ENCODE peak calls at places on chromosome 19, in nine cellular contexts. Q is SHP77 treated with DMSO at 0.1 percent for 48 hours; Z is PC-3; G is activated CD4-positive, alpha-beta T cell treated with anti-CD3 and anti-CD28 coated beads, Interleukin-2, amount 50 U/mL, for 24 hours; H is activated naive CD4-positive, alpha-beta T cell treated with anti-CD3 and anti-CD28 coated beads for 36 hours; D is stomach; J is brain pericyte; R is brain microvascular endothelial cell; L is cerebellum. P is an unnamed sample.

GRCh38 chr19:18674616-18675015 is 8.9 kb upstream of the CRTC1 start:
- DNase-seq in Z (peak; percentile 27), L (peak; percentile 69), Q (no peak), G (no peak), H (no peak), J (no peak), R (no peak), D (no peak), P (no peak)

GRCh38 chr19:46133101-46133627 is 8.7 kb upstream of the IGFL3 start:
- DNase-seq in D (no peak), H (no peak), Q (peak; percentile 75), L (no peak), Z (peak; percentile 58), J (peak; percentile 15), R (peak; percentile 85), G (no peak), P (no peak)

GRCh38 chr19:28103916-28104315 is 1109.0 kb downstream of the UQCRFS1 start:
- DNase-seq in Q (no peak), R (no peak), J (no peak), H (no peak), G (no peak), Z (no peak), D (no peak), L (peak; percentile 7), P (no peak)

GRCh38 chr19:55483681-55484361 is 1.2 kb upstream of the NAT14 start:
- DNase-seq in Q (no peak), G (no peak), Z (no peak), R (no peak), H (no peak), J (no peak), D (no peak), L (no peak), P (no peak)

GRCh38 chr19:18046066-18046718 is 38.2 kb downstream of the ARRDC2 start:
- DNase-seq in Z (peak; percentile 92), D (peak; percentile 47), Q (no peak), G (no peak), H (peak; percentile 36), J (no peak), R (peak; percentile 59), L (no peak), P (no peak)

GRCh38 chr19:572891-573825 is 762 bp downstream of the BSG start:
- DNase-seq in G (no peak), J (no peak), L (peak; percentile 47), R (peak; percentile 45), Z (peak; percentile 47), D (peak; percentile 57), Q (no peak), H (peak; percentile 40), P (peak; percentile 59)

GRCh38 chr19:1483067-1483978 is 4.3 kb upstream of the C19orf25 start:
- DNase-seq in D (no peak), J (no peak), Z (no peak), R (no peak), H (no peak), Q (no peak), L (no peak), G (no peak), P (no peak)

GRCh38 chr19:4647676-4648644 is 8.6 kb downstream of the TNFAIP8L1 start:
- DNase-seq in J (no peak), D (no peak), H (no peak), G (no peak), Q (no peak), Z (no peak), R (peak; percentile 43), L (peak; percentile 38), P (no peak)

GRCh38 chr19:2722541-2723344 is 1.6 kb upstream of the DIRAS1 start:
- DNase-seq in R (peak; percentile 67), D (peak; percentile 78), J (peak; percentile 29), L (peak; percentile 88), H (no peak), G (no peak), Z (peak; percentile 54), Q (no peak), P (no peak)

GRCh38 chr19:38975861-38976271 is 324 bp upstream of the FBXO17 start:
- DNase-seq in Q (no peak), H (no peak), R (no peak), D (no peak), J (no peak), L (no peak), G (no peak), Z (no peak), P (no peak)

GRCh38 chr19:5690955-5691204 is 785 bp downstream of the RPL36 start:
- DNase-seq in J (no peak), G (no peak), R (no peak), H (no peak), Z (no peak), Q (no peak), L (no peak), D (no peak), P (no peak)

GRCh38 chr19:3580156-3580955 is 4.9 kb upstream of the GIPC3 start:
- DNase-seq in Q (no peak), H (no peak), Z (peak; percentile 69), R (peak; percentile 94), G (no peak), J (peak; percentile 58), L (no peak), D (no peak), P (peak; percentile 40)

GRCh38 chr19:45444318-45445041 is 20.8 kb upstream of the ERCC1 start:
- DNase-seq in L (peak; percentile 84), Q (peak; percentile 44), H (peak; percentile 67), D (peak; percentile 95), G (peak; percentile 56), R (peak; percentile 88), Z (peak; percentile 75), J (no peak), P (peak; percentile 96)

GRCh38 chr19:33125929-33126388 is 6.0 kb upstream of the WDR88 start:
- DNase-seq in L (peak; percentile 79), R (peak; percentile 31), Z (peak; percentile 58), Q (peak; percentile 20), G (peak; percentile 47), J (no peak), H (peak; percentile 69), D (peak; percentile 54), P (peak; percentile 83)

GRCh38 chr19:5138606-5139594 is 170.0 kb downstream of the KDM4B start:
- DNase-seq in G (peak; percentile 65), D (peak; percentile 56), R (peak; percentile 94), J (peak; percentile 17), Z (peak; percentile 57), L (no peak), H (peak; percentile 94), Q (no peak), P (no peak)

GRCh38 chr19:41397086-41398041 is at the start of the genes BCKDHA and EXOSC5:
- DNase-seq in H (peak; percentile 100), R (peak; percentile 100), D (peak; percentile 100), Z (peak; percentile 98), Q (peak; percentile 98), G (peak; percentile 99), J (peak; percentile 99), L (peak; percentile 98), P (peak; percentile 100)

GRCh38 chr19:16778796-16779411 is 50.3 kb upstream of the SIN3B start:
- DNase-seq in L (peak; percentile 27), Z (peak; percentile 78), G (peak; percentile 2), R (peak; percentile 67), J (no peak), Q (peak; percentile 46), H (peak; percentile 79), D (peak; percentile 37), P (peak; percentile 88)

GRCh38 chr19:8158411-8159074 is 9.2 kb upstream of the FBN3 start:
- DNase-seq in Q (peak; percentile 54), G (peak; percentile 50), R (peak; percentile 75), Z (peak; percentile 91), L (peak; percentile 84), D (peak; percentile 55), J (no peak), H (peak; percentile 63), P (peak; percentile 94)

GRCh38 chr19:792361-792885 is 4.8 kb upstream of the PTBP1 start:
- DNase-seq in Q (no peak), D (no peak), R (no peak), G (no peak), Z (no peak), L (no peak), H (no peak), J (no peak), P (no peak)

GRCh38 chr19:13932911-13933393 is 5.3 kb downstream of the PODNL1 start:
- DNase-seq in D (no peak), R (no peak), H (no peak), Q (peak; percentile 17), J (no peak), L (no peak), G (no peak), Z (no peak), P (no peak)

GRCh38 chr19:45130888-45131615 is 29.7 kb downstream of the NKPD1 start:
- DNase-seq in Z (peak; percentile 58), J (no peak), Q (peak; percentile 75), H (no peak), G (no peak), L (peak; percentile 41), R (no peak), D (peak; percentile 63), P (peak; percentile 91)

GRCh38 chr19:2033825-2034159 is 17.3 kb downstream of the MKNK2 start:
- DNase-seq in Q (no peak), L (no peak), Z (no peak), J (no peak), H (no peak), G (no peak), R (no peak), D (no peak), P (no peak)

GRCh38 chr19:46393456-46394397 is 19.6 kb downstream of the CCDC8 start:
- DNase-seq in Q (no peak), D (no peak), G (no peak), L (no peak), J (no peak), H (no peak), R (no peak), Z (no peak), P (no peak)

GRCh38 chr19:38736036-38736412 is 8.2 kb downstream of the CAPN12 start:
- DNase-seq in G (no peak), R (no peak), Q (no peak), J (no peak), L (no peak), Z (peak; percentile 39), H (peak; percentile 65), D (peak; percentile 64), P (no peak)

GRCh38 chr19:30387311-30388115 is 15.3 kb downstream of the ZNF536 start:
- DNase-seq in Q (no peak), H (no peak), Z (no peak), D (no peak), L (no peak), G (no peak), R (no peak), J (no peak), P (no peak)